ENCODE peak calls at places on chromosomes 12 and 14, in four cellular contexts. A is Caki2, T is astrocyte of the spinal cord, F is left lung. Z is an unnamed sample.

GRCh38 chr14:79186523-79186922 is 1016.4 kb downstream of the NRXN3 start:
- DNase-seq in A (no peak), T (peak), F (no peak), Z (peak)

GRCh38 chr12:116319851-116320621 is 42.5 kb upstream of the MED13L start:
- DNase-seq in F (no peak), T (peak), A (no peak), Z (peak)

GRCh38 chr12:30692470-30692869 is 3.2 kb downstream of the IPO8 start:
- DNase-seq in F (no peak), A (no peak), T (peak), Z (no peak)

GRCh38 chr12:78038541-78038940 is 207.8 kb downstream of the NAV3 start:
- DNase-seq in F (no peak), A (no peak), T (no peak), Z (no peak)

GRCh38 chr12:46304080-46304479 is 35.2 kb upstream of the SLC38A1 start:
- DNase-seq in T (no peak), A (no peak), F (no peak), Z (peak)

GRCh38 chr14:53619625-53620324 is 336.9 kb downstream of the BMP4 start:
- DNase-seq in T (peak), F (no peak), A (no peak), Z (no peak)

GRCh38 chr14:39265741-39266588 is 32.2 kb downstream of the MIA2 start:
- DNase-seq in F (no peak), T (peak), A (peak), Z (peak)

GRCh38 chr14:72598328-72598727 is 295.6 kb downstream of the DPF3 start:
- DNase-seq in A (no peak), T (no peak), F (no peak), Z (no peak)

GRCh38 chr14:86935241-86935640 is 1057.7 kb downstream of the GALC start:
- DNase-seq in F (no peak), T (peak), A (no peak), Z (no peak)

GRCh38 chr14:105212541-105213305 is 31.6 kb upstream of the NUDT14 start:
- DNase-seq in F (no peak), T (no peak), A (no peak), Z (no peak)

GRCh38 chr14:22380511-22381455 is 208.2 kb downstream of the DAD1 start:
- DNase-seq in F (no peak), T (peak), A (no peak), Z (no peak)

GRCh38 chr14:92492261-92492660 is 21.3 kb upstream of the RIN3 start:
- DNase-seq in A (no peak), F (no peak), T (no peak), Z (no peak)

GRCh38 chr12:39272934-39273770 is 169.8 kb downstream of the KIF21A start:
- DNase-seq in T (peak), F (no peak), A (peak), Z (peak)

GRCh38 chr12:63068857-63069442 is 82.1 kb downstream of the AVPR1A start:
- DNase-seq in A (peak), F (no peak), T (peak), Z (peak)

GRCh38 chr14:92581206-92581605 is 67.6 kb downstream of the RIN3 start:
- DNase-seq in F (no peak), A (no peak), T (no peak), Z (no peak)

GRCh38 chr12:6538420-6539275 is 4.3 kb downstream of the GAPDH start:
- DNase-seq in T (no peak), F (no peak), A (peak), Z (no peak)

GRCh38 chr14:91284791-91285548 is 40.5 kb upstream of the GPR68 start:
- DNase-seq in T (peak), F (no peak), A (no peak), Z (no peak)

GRCh38 chr14:104781271-104782077 is 14.1 kb downstream of the AKT1 start:
- DNase-seq in F (peak), A (no peak), T (no peak), Z (no peak)